ENCODE peak calls at places on chromosomes 7 and 10, in nine cellular contexts. K, X, Y, B, A, Z, U, I and H are unnamed samples.

GRCh38 chr10:131621784-131622624 is 278.8 kb upstream of the PPP2R2D start:
- DNase-seq in K (no peak), X (no peak), Y (peak), B (no peak), A (peak), Z (no peak), U (no peak), I (no peak), H (peak)

GRCh38 chr10:95247200-95247880 is 43.5 kb downstream of the PDLIM1 start:
- DNase-seq in K (no peak), X (no peak), Y (no peak), B (peak), A (no peak), Z (no peak), U (no peak), I (peak), H (no peak)

GRCh38 chr10:33326897-33327296 is 7.6 kb downstream of the NRP1 start:
- DNase-seq in K (no peak), X (no peak), Y (no peak), B (no peak), A (no peak), Z (no peak), U (no peak), I (no peak), H (no peak)

GRCh38 chr10:122461367-122461728 is at the start of gene HTRA1:
- DNase-seq in K (peak), X (no peak), Y (no peak), B (no peak), A (no peak), Z (no peak), U (peak), I (peak), H (peak)

GRCh38 chr10:131697461-131698128 is 203.2 kb upstream of the PPP2R2D start:
- DNase-seq in K (no peak), X (no peak), Y (no peak), B (no peak), A (no peak), Z (peak), U (peak), I (no peak), H (no peak)

GRCh38 chr7:55457801-55458200 is 92.7 kb downstream of the LANCL2 start:
- DNase-seq in K (no peak), X (no peak), Y (no peak), B (no peak), A (no peak), Z (no peak), U (no peak), I (no peak), H (no peak)

GRCh38 chr10:43186150-43186549 is 47.9 kb downstream of the CSGALNACT2 start:
- DNase-seq in K (no peak), X (no peak), Y (no peak), B (no peak), A (no peak), Z (no peak), U (no peak), I (no peak), H (no peak)

GRCh38 chr7:96052860-96053452 is 268.9 kb downstream of the SLC25A13 start:
- DNase-seq in K (no peak), X (no peak), Y (no peak), B (no peak), A (no peak), Z (no peak), U (no peak), I (no peak), H (no peak)

GRCh38 chr7:142891490-142892082 is 6.0 kb upstream of the TRPV6 start:
- DNase-seq in K (no peak), X (no peak), Y (no peak), B (no peak), A (no peak), Z (peak), U (no peak), I (no peak), H (no peak)

GRCh38 chr10:373015-373414 is 237.8 kb downstream of the ZMYND11 start:
- DNase-seq in K (no peak), X (no peak), Y (no peak), B (no peak), A (no peak), Z (no peak), U (no peak), I (peak), H (no peak)

GRCh38 chr10:71094712-71095390 is 117.5 kb upstream of the UNC5B start:
- DNase-seq in K (no peak), X (no peak), Y (no peak), B (peak), A (no peak), Z (no peak), U (no peak), I (no peak), H (no peak)

GRCh38 chr7:73999664-74000420 is 28.1 kb upstream of the ELN start:
- DNase-seq in K (no peak), X (no peak), Y (no peak), B (no peak), A (peak), Z (no peak), U (no peak), I (peak), H (peak)

GRCh38 chr7:135965602-135966001 is 11.6 kb downstream of the MTPN start:
- DNase-seq in K (no peak), X (no peak), Y (no peak), B (no peak), A (no peak), Z (no peak), U (no peak), I (no peak), H (no peak)

GRCh38 chr10:96772239-96772638 is 51.9 kb upstream of the PIK3AP1 start:
- DNase-seq in K (no peak), X (no peak), Y (no peak), B (no peak), A (no peak), Z (no peak), U (no peak), I (no peak), H (no peak)

GRCh38 chr10:122114156-122114747 is 125.3 kb downstream of the TACC2 start:
- DNase-seq in K (peak), X (no peak), Y (no peak), B (no peak), A (no peak), Z (no peak), U (no peak), I (no peak), H (no peak)

GRCh38 chr7:11171569-11172192 is 198.0 kb downstream of the PHF14 start:
- DNase-seq in K (no peak), X (no peak), Y (no peak), B (no peak), A (no peak), Z (no peak), U (no peak), I (no peak), H (no peak)

GRCh38 chr7:44891372-44891771 is 6.0 kb upstream of the PURB start:
- DNase-seq in K (no peak), X (no peak), Y (no peak), B (no peak), A (no peak), Z (no peak), U (no peak), I (no peak), H (no peak)

GRCh38 chr10:71263376-71263775 is 51.0 kb downstream of the UNC5B start:
- DNase-seq in K (peak), X (no peak), Y (no peak), B (no peak), A (no peak), Z (no peak), U (no peak), I (peak), H (no peak)

GRCh38 chr7:94332571-94332970 is 62.1 kb upstream of the COL1A2 start:
- DNase-seq in K (no peak), X (no peak), Y (no peak), B (peak), A (no peak), Z (no peak), U (no peak), I (no peak), H (peak)

GRCh38 chr10:62414359-62414758 is 40.2 kb downstream of the ZNF365 start:
- DNase-seq in K (no peak), X (no peak), Y (no peak), B (no peak), A (no peak), Z (no peak), U (no peak), I (no peak), H (peak)

GRCh38 chr7:80277434-80278427 is 143.1 kb downstream of the GNAI1 start:
- DNase-seq in K (no peak), X (no peak), Y (peak), B (peak), A (peak), Z (no peak), U (no peak), I (peak), H (peak)

GRCh38 chr10:116589911-116590310 is 848 bp upstream of the PNLIPRP1 start:
- DNase-seq in K (no peak), X (no peak), Y (no peak), B (no peak), A (no peak), Z (no peak), U (no peak), I (no peak), H (no peak)

GRCh38 chr7:2761801-2762497 is 73.9 kb downstream of the AMZ1 start:
- DNase-seq in K (no peak), X (no peak), Y (no peak), B (no peak), A (no peak), Z (no peak), U (no peak), I (no peak), H (no peak)

GRCh38 chr7:2761131-2761624 is 73.2 kb downstream of the AMZ1 start:
- DNase-seq in K (no peak), X (no peak), Y (no peak), B (no peak), A (no peak), Z (no peak), U (no peak), I (no peak), H (no peak)

GRCh38 chr7:2759736-2760097 is 71.7 kb downstream of the AMZ1 start:
- DNase-seq in K (no peak), X (no peak), Y (no peak), B (no peak), A (no peak), Z (no peak), U (no peak), I (no peak), H (no peak)

GRCh38 chr7:2758673-2759603 is 70.9 kb downstream of the AMZ1 start:
- DNase-seq in K (no peak), X (no peak), Y (no peak), B (no peak), A (no peak), Z (no peak), U (no peak), I (no peak), H (no peak)

DNA sequence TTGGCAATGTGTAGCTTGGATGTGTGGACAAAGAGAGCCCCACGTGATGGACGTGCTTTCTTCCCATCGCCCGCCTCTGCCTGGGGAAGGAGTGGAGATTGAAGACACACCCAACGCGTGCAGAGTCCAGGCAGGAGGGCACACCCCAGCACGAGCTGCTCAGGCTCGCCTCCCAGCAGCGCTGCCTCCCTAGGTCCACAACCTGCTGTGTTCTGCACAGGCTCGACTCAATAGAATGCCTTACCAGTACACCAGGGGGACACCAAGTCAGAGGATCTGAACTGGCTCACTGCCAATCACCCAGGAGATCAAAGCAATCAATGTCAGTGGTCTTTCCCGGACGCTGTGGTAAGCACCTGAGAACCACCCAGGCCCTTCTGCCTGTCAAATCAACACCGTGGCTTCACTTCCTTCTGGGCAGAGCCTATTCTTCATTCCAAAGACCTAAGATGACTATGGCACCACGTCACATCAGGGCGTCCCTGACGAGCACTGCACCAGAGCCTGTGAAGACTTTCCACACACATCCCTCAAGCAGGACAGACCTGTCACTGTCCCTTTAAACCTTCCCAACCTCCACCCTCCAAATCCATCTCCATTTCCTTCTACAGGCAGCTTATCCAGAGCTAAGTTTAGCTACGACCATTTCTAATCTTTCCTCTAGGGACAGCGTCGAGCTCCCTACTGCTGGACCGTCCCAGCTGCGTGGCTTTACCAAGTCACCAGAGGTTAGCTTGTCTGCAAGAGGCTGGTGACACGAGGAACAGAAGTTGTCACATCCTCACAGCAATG is 72.3 kb downstream of the AMZ1 start:
- DNase-seq in K (peak), X (peak), Y (peak), B (peak), A (no peak), Z (no peak), U (peak), I (peak), H (peak)
- TF ChIP-seq CTCF in K (peak), X (peak), Y (peak), B (peak), A (peak), Z (no peak), U (peak), I (peak), H (peak)

GRCh38 chr10:93063217-93063976 is 2.8 kb downstream of the CYP26C1 start:
- DNase-seq in K (no peak), X (no peak), Y (no peak), B (no peak), A (no peak), Z (no peak), U (no peak), I (no peak), H (no peak)

GRCh38 chr10:93059975-93060886 is at the start of gene CYP26C1:
- DNase-seq in K (no peak), X (no peak), Y (no peak), B (no peak), A (no peak), Z (no peak), U (no peak), I (no peak), H (no peak)

GRCh38 chr10:93062499-93063216 is 2.1 kb downstream of the CYP26C1 start:
- DNase-seq in K (no peak), X (no peak), Y (no peak), B (no peak), A (no peak), Z (no peak), U (peak), I (peak), H (no peak)

GRCh38 chr10:93061594-93062498 is 1.2 kb downstream of the CYP26C1 start:
- DNase-seq in K (no peak), X (no peak), Y (no peak), B (no peak), A (no peak), Z (no peak), U (no peak), I (peak), H (no peak)

DNA sequence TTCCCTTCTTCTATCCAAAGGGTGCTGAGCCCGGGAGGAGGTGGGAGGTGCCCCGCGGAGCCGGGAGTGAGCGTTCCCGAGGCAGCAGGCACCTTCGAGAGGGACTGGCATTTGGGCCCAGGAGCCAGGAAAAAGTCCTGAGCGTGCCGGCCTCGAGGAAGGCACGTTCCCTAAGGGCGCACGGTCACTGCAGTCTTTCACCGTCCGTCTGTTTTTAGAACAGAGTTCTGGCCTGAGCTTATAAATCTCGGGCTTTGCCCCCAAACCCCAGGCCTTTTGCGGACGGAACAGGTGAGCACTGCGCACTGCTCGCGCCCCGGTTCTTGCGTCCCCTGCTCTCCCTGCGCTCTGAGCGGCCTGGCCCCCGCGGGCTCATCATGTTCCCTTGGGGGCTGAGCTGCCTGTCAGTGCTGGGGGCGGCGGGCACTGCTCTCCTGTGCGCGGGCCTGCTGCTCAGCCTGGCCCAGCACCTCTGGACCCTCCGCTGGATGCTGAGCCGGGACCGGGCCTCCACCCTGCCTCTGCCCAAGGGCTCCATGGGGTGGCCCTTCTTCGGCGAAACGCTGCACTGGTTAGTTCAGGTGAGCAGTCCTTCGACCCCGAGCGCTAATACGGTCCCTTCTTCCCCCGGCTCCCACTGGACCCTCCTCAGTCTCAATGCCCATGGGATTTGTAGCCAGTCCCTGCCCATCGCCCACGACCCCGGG is 442 bp downstream of the CYP26C1 start:
- DNase-seq in K (no peak), X (no peak), Y (no peak), B (no peak), A (no peak), Z (no peak), U (no peak), I (no peak), H (no peak)
- TF ChIP-seq CTCF in K (no peak), X (no peak), Y (no peak), B (no peak), A (no peak), Z (no peak), U (no peak), I (no peak), H (no peak)

DNA sequence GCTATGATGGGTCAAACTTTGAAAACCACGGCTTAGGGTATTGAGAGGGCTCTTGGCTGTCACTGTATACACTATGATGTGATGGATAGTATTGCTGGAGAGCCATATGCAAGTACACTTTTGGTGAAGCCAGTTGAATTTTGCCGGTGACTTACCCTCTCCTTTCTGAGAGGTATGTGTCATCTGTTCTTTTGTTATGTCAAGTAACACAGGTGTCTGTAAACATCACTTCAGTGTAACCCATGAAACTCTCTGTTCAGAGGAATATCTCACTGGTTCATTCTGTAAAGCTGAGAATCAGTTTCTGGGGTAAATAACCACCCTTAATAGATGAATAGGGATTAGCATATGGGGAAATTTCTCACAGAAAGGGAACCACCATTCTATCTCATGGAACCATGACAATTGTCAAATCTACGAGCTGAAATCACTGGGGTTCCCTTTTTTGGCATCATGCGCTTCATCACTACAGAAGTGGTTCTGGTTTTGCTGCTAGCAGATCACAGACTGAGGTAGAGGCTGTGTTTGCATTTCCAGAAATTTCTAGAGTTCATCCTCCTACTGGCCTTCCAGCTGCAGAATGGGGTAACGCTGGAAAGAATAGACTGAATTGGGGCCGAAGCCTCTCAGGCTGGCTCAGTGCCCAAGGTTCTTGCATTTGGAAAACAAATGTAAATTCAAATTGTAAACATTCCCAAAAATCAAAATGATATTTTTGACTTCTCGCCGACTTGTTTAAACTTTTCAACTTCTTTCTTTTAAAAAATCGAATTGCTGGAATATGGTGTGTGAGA is 83.3 kb upstream of the CREB5 start:
- DNase-seq in K (no peak), X (no peak), Y (no peak), B (no peak), A (no peak), Z (no peak), U (no peak), I (no peak), H (no peak)
- TF ChIP-seq CTCF in K (no peak), X (no peak), Y (no peak), B (no peak), A (no peak), Z (no peak), U (no peak), I (no peak), H (no peak)

GRCh38 chr7:141272417-141272816 is 198.6 kb downstream of the TMEM178B start:
- DNase-seq in K (no peak), X (no peak), Y (no peak), B (no peak), A (no peak), Z (no peak), U (no peak), I (no peak), H (no peak)
- TF ChIP-seq CTCF in K (no peak), X (no peak), Y (no peak), B (no peak), A (no peak), Z (no peak), U (no peak), I (no peak), H (no peak)

GRCh38 chr10:114386446-114386845 is 17.9 kb downstream of the AFAP1L2 start:
- DNase-seq in K (no peak), X (no peak), Y (no peak), B (no peak), A (no peak), Z (no peak), U (no peak), I (no peak), H (no peak)
- TF ChIP-seq CTCF in K (no peak), X (no peak), Y (peak), B (no peak), A (no peak), Z (no peak), U (no peak), I (no peak), H (no peak)

GRCh38 chr7:3091631-3092030 is 48.0 kb upstream of the CARD11 start:
- DNase-seq in K (no peak), X (no peak), Y (no peak), B (no peak), A (no peak), Z (no peak), U (no peak), I (no peak), H (no peak)

GRCh38 chr7:3095046-3095445 is 51.4 kb upstream of the CARD11 start:
- DNase-seq in K (no peak), X (peak), Y (no peak), B (peak), A (no peak), Z (no peak), U (no peak), I (no peak), H (no peak)

GRCh38 chr7:3092468-3092867 is 48.8 kb upstream of the CARD11 start:
- DNase-seq in K (peak), X (peak), Y (no peak), B (no peak), A (no peak), Z (no peak), U (peak), I (peak), H (no peak)

GRCh38 chr7:3087243-3087642 is 43.6 kb upstream of the CARD11 start:
- DNase-seq in K (no peak), X (no peak), Y (no peak), B (peak), A (peak), Z (no peak), U (no peak), I (peak), H (no peak)

GRCh38 chr7:3089493-3089892 is 45.8 kb upstream of the CARD11 start:
- DNase-seq in K (no peak), X (peak), Y (no peak), B (peak), A (no peak), Z (no peak), U (no peak), I (peak), H (peak)
- TF ChIP-seq CTCF in K (peak), X (peak), Y (peak), B (peak), A (peak), Z (no peak), U (peak), I (peak), H (peak)